ENCODE peak calls at places on chromosomes 6 and 20, in six cellular contexts. F is tibial nerve, W is mammary epithelial cell, Q is neural progenitor cell, L is tibial artery, Z is A549. B is an unnamed sample.

GRCh38 chr6:40308533-40309306 is 278.4 kb downstream of the LRFN2 start:
- DNase-seq in F (peak), W (peak), Q (peak), L (peak), Z (peak), B (peak)

GRCh38 chr6:113359155-113360140 is 497.7 kb upstream of the MARCKS start:
- DNase-seq in F (no peak), W (peak), Q (no peak), L (no peak), Z (no peak), B (no peak)

GRCh38 chr6:14452567-14453527 is 335.3 kb downstream of the CD83 start:
- DNase-seq in F (no peak), W (no peak), Q (no peak), L (no peak), Z (no peak), B (no peak)

GRCh38 chr20:62496525-62497218 is 20.9 kb upstream of the GATA5 start:
- DNase-seq in F (no peak), W (no peak), Q (peak), L (no peak), Z (no peak), B (peak)

GRCh38 chr6:169292340-169293124 is 38.9 kb upstream of the THBS2 start:
- DNase-seq in F (peak), W (peak), Q (no peak), L (peak), Z (peak), B (peak)

GRCh38 chr6:147689398-147689797 is 180.9 kb downstream of the SAMD5 start:
- DNase-seq in F (no peak), W (no peak), Q (no peak), L (no peak), Z (no peak), B (no peak)

GRCh38 chr20:61673152-61673551 is 392.5 kb downstream of the TAF4 start:
- DNase-seq in F (no peak), W (no peak), Q (no peak), L (no peak), Z (no peak), B (peak)

GRCh38 chr6:138107078-138107751 is at the start of gene PERP:
- DNase-seq in F (peak), W (peak), Q (peak), L (peak), Z (peak), B (peak)

GRCh38 chr6:156752666-156753301 is 24.4 kb upstream of the ARID1B start:
- DNase-seq in F (no peak), W (no peak), Q (no peak), L (no peak), Z (no peak), B (no peak)

GRCh38 chr6:22017272-22017671 is 279.6 kb downstream of the PRL start:
- DNase-seq in F (no peak), W (no peak), Q (no peak), L (no peak), Z (no peak), B (peak)

GRCh38 chr20:20821496-20822260 is 109.2 kb upstream of the RALGAPA2 start:
- DNase-seq in F (no peak), W (no peak), Q (peak), L (no peak), Z (no peak), B (peak)

GRCh38 chr6:88725111-88725711 is 238.2 kb downstream of the RNGTT start:
- DNase-seq in F (no peak), W (no peak), Q (peak), L (peak), Z (no peak), B (peak)

GRCh38 chr6:93567164-93567563 is 147.8 kb upstream of the EPHA7 start:
- DNase-seq in F (no peak), W (no peak), Q (no peak), L (no peak), Z (no peak), B (peak)

GRCh38 chr20:37295001-37295400 is 5.5 kb downstream of the MANBAL start:
- DNase-seq in F (no peak), W (peak), Q (no peak), L (no peak), Z (peak), B (peak)

GRCh38 chr20:32609993-32610896 is 25.1 kb upstream of the NOL4L start:
- DNase-seq in F (no peak), W (no peak), Q (no peak), L (no peak), Z (no peak), B (no peak)

GRCh38 chr6:141267420-141267819 is 865.3 kb upstream of the GJE1 start:
- DNase-seq in F (no peak), W (no peak), Q (no peak), L (no peak), Z (no peak), B (no peak)

GRCh38 chr6:68572525-68572924 is 62.6 kb upstream of the ADGRB3 start:
- DNase-seq in F (no peak), W (peak), Q (peak), L (no peak), Z (no peak), B (peak)

GRCh38 chr20:11844691-11845090 is 73.0 kb upstream of the BTBD3 start:
- DNase-seq in F (no peak), W (no peak), Q (no peak), L (no peak), Z (no peak), B (no peak)

GRCh38 chr6:43608310-43608763 is 20.7 kb downstream of the GTPBP2 start:
- DNase-seq in F (peak), W (peak), Q (peak), L (peak), Z (peak), B (peak)

GRCh38 chr20:17940447-17940971 is 28.1 kb downstream of the SNX5 start:
- DNase-seq in F (no peak), W (no peak), Q (peak), L (no peak), Z (no peak), B (no peak)

GRCh38 chr6:156595481-156595880 is 181.7 kb upstream of the ARID1B start:
- DNase-seq in F (no peak), W (peak), Q (no peak), L (no peak), Z (no peak), B (no peak)

GRCh38 chr20:7579888-7580287 is 360.4 kb downstream of the HAO1 start:
- DNase-seq in F (no peak), W (peak), Q (no peak), L (no peak), Z (no peak), B (no peak)

GRCh38 chr6:82712826-82713225 is 349.2 kb downstream of the TPBG start:
- DNase-seq in F (no peak), W (no peak), Q (no peak), L (no peak), Z (no peak), B (no peak)

GRCh38 chr20:47351643-47352331 is 4.7 kb downstream of the ZMYND8 start:
- DNase-seq in F (no peak), W (peak), Q (peak), L (no peak), Z (no peak), B (no peak)

GRCh38 chr6:127100510-127101140 is 17.8 kb upstream of the RSPO3 start:
- DNase-seq in F (no peak), W (no peak), Q (no peak), L (no peak), Z (no peak), B (no peak)

GRCh38 chr6:134347141-134347540 is 29.2 kb upstream of the SGK1 start:
- DNase-seq in F (no peak), W (no peak), Q (no peak), L (no peak), Z (no peak), B (no peak)
- H3K27ac ChIP-seq in F (peak), W (no peak), Q (no peak), L (no peak), Z (no peak), B (no peak)

GRCh38 chr6:118377711-118378414 is 170.2 kb upstream of the PLN start:
- DNase-seq in F (no peak), W (no peak), Q (peak), L (no peak), Z (no peak), B (peak)

GRCh38 chr6:118372413-118372812 is 175.7 kb upstream of the PLN start:
- DNase-seq in F (no peak), W (peak), Q (no peak), L (peak), Z (no peak), B (no peak)

GRCh38 chr6:118370722-118371121 is 177.4 kb upstream of the PLN start:
- DNase-seq in F (no peak), W (no peak), Q (no peak), L (no peak), Z (no peak), B (no peak)

GRCh38 chr6:118371955-118372354 is 176.1 kb upstream of the PLN start:
- DNase-seq in F (no peak), W (no peak), Q (no peak), L (no peak), Z (no peak), B (no peak)
- H3K27ac ChIP-seq in F (no peak), W (no peak), Q (no peak), L (peak), Z (no peak), B (no peak)

DNA sequence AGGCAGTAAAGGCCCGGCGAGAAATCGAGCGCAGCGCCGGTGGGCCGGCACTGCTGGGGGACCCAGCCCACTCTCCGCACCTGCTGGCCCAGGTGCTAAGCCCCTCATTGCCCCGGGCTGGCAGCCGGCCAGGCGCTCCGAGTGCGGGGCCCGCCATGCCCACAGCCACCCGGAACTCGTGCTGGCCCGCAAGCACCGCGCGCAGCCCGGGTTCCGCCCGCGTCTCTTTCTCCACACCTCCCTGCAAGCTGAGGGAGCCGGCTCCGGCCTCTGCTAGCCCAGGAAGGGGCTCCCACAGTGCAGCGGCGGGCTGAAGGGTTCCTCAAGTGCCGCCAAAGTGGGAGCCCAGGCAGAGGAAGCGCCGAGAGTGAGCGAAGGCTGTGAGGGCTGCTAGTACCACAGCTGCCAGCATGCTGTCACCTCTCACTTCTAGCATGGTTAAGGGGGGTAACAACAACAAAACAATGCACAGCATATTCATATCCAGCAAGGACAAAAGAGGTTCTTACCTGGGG is 11.3 kb upstream of the GMPR start:
- DNase-seq in F (no peak), W (no peak), Q (no peak), L (no peak), Z (no peak), B (no peak)
- H3K27ac ChIP-seq in F (no peak), W (no peak), Q (no peak), L (no peak), Z (no peak), B (no peak)

GRCh38 chr20:38900606-38901005 is 25.6 kb upstream of the FAM83D start:
- DNase-seq in F (no peak), W (no peak), Q (no peak), L (no peak), Z (no peak), B (no peak)
- H3K27ac ChIP-seq in F (no peak), W (no peak), Q (no peak), L (no peak), Z (no peak), B (no peak)